ENCODE peak calls at places on chromosomes 2 and 18, in four cellular contexts. F is NCI-H2081; P is NCI-H748 treated with DMSO at 0.1 percent for 48 hours; R is stimulated activated naive B cell treated with anti-CD40 and anti-IgM and Interleukin-4, amounts not matched to agents 10 μg/mL and 1 μg/mL and 100 μg/mL, for 72 hours. W is an unnamed sample.

GRCh38 chr2:62333961-62334360 is 138.0 kb downstream of the B3GNT2 start:
- DNase-seq in F (peak; percentile 56), P (peak; percentile 25), R (no peak), W (peak; percentile 92)

GRCh38 chr18:63249781-63250180 is 69.8 kb downstream of the BCL2 start:
- DNase-seq in F (no peak), P (no peak), R (no peak), W (no peak)

GRCh38 chr18:59659486-59660187 is 37.6 kb downstream of the CCBE1 start:
- DNase-seq in F (no peak), P (no peak), R (no peak), W (no peak)

GRCh38 chr2:32591669-32592463 is 36.0 kb upstream of the TTC27 start:
- DNase-seq in F (no peak), P (no peak), R (no peak), W (no peak)

GRCh38 chr2:225165052-225165451 is 122.8 kb upstream of the DOCK10 start:
- DNase-seq in F (no peak), P (no peak), R (no peak), W (no peak)

GRCh38 chr2:10547011-10547410 is 98.9 kb upstream of the ODC1 start:
- DNase-seq in F (no peak), P (no peak), R (no peak), W (no peak)

GRCh38 chr2:44960871-44961270 is 19.4 kb downstream of the SIX3 start:
- DNase-seq in F (no peak), P (no peak), R (no peak), W (no peak)

GRCh38 chr2:241197947-241198346 is 9.5 kb downstream of the ANO7 start:
- DNase-seq in F (no peak), P (no peak), R (no peak), W (no peak)

GRCh38 chr2:241490444-241490760 is 18.0 kb downstream of the STK25 start:
- DNase-seq in F (no peak), P (no peak), R (no peak), W (no peak)

GRCh38 chr18:14075196-14075595 is 57.0 kb downstream of the ZNF519 start:
- DNase-seq in F (no peak), P (no peak), R (no peak), W (no peak)

GRCh38 chr18:8844721-8845148 is 139.4 kb downstream of the MTCL1 start:
- DNase-seq in F (peak; percentile 42), P (peak; percentile 83), R (no peak), W (peak; percentile 97)

GRCh38 chr2:226673314-226673723 is 126.3 kb downstream of the IRS1 start:
- DNase-seq in F (no peak), P (no peak), R (no peak), W (no peak)

GRCh38 chr18:25137133-25137472 is 214.9 kb downstream of the ZNF521 start:
- DNase-seq in F (no peak), P (no peak), R (no peak), W (no peak)

GRCh38 chr18:71370095-71370494 is 1081.2 kb downstream of the SOCS6 start:
- DNase-seq in F (no peak), P (no peak), R (no peak), W (no peak)

GRCh38 chr18:57533399-57533884 is 53.1 kb downstream of the FECH start:
- DNase-seq in F (no peak), P (no peak), R (no peak), W (no peak)

GRCh38 chr2:71806432-71806831 is 341.2 kb downstream of the CYP26B1 start:
- DNase-seq in F (no peak), P (no peak), R (no peak), W (no peak)

GRCh38 chr2:187769437-187769836 is 215.2 kb upstream of the TFPI start:
- DNase-seq in F (no peak), P (no peak), R (no peak), W (no peak)

GRCh38 chr18:41617592-41617991 is 337.4 kb upstream of the PIK3C3 start:
- DNase-seq in F (no peak), P (no peak), R (no peak), W (no peak)

GRCh38 chr2:236085647-236086046 is 82.5 kb downstream of the GBX2 start:
- DNase-seq in F (no peak), P (no peak), R (no peak), W (no peak)

GRCh38 chr2:220904015-220904414 is 668.1 kb downstream of the EPHA4 start:
- DNase-seq in F (no peak), P (no peak), R (no peak), W (no peak)

GRCh38 chr2:29755233-29755632 is 166.2 kb downstream of the ALK start:
- DNase-seq in F (no peak), P (no peak), R (no peak), W (no peak)